ENCODE peak calls at places on chromosomes 3 and 15, in ten cellular contexts. O, K, H, T, X, Q, G, N, U and D are unnamed samples.

GRCh38 chr3:141434255-141434654 is 52.6 kb upstream of the RASA2 start:
- DNase-seq in G (no peak), Q (no peak), K (no peak), O (no peak), U (no peak), N (no peak), H (no peak), X (no peak), T (no peak), D (no peak)

GRCh38 chr15:85767785-85768529 is 26.8 kb downstream of the KLHL25 start:
- DNase-seq in K (no peak), N (no peak), G (no peak), O (no peak), T (no peak), U (no peak), H (no peak), Q (no peak), X (no peak), D (no peak)

GRCh38 chr3:128364808-128365360 is 101.8 kb downstream of the DNAJB8 start:
- DNase-seq in K (no peak), Q (no peak), O (no peak), U (no peak), N (no peak), G (no peak), T (no peak), H (no peak), X (no peak), D (no peak)

GRCh38 chr15:39511915-39512260 is 69.0 kb upstream of the THBS1 start:
- DNase-seq in T (peak; percentile 51), N (peak; percentile 29), X (no peak), G (peak; percentile 56), K (no peak), H (no peak), O (no peak), U (peak; percentile 51), Q (peak; percentile 57), D (no peak)

GRCh38 chr15:78461171-78461881 is 23.3 kb downstream of the IREB2 start:
- DNase-seq in X (peak; percentile 15), O (no peak), N (no peak), U (no peak), H (peak; percentile 57), T (peak; percentile 13), Q (peak; percentile 38), G (no peak), K (no peak), D (peak; percentile 5)

GRCh38 chr3:17088602-17089313 is 204.0 kb downstream of the PLCL2 start:
- DNase-seq in K (no peak), U (no peak), O (no peak), N (no peak), H (peak; percentile 60), Q (no peak), T (no peak), X (peak; percentile 31), G (peak; percentile 20), D (peak; percentile 30)

GRCh38 chr3:126340943-126341754 is 16.1 kb downstream of the KLF15 start:
- DNase-seq in K (no peak), X (no peak), N (no peak), H (peak; percentile 38), Q (no peak), T (no peak), G (no peak), O (no peak), U (no peak), D (no peak)

GRCh38 chr3:15295506-15295905 is 36.9 kb downstream of the SH3BP5 start:
- DNase-seq in K (no peak), U (no peak), O (no peak), X (no peak), T (peak; percentile 59), N (no peak), H (no peak), G (no peak), Q (peak; percentile 65), D (no peak)

GRCh38 chr3:188792788-188793187 is 379.0 kb upstream of the TPRG1 start:
- DNase-seq in U (no peak), G (peak; percentile 45), X (no peak), N (no peak), T (peak; percentile 41), K (peak; percentile 41), H (no peak), Q (peak; percentile 55), O (peak; percentile 44), D (no peak)

GRCh38 chr15:66387176-66388056 is 704 bp downstream of the MAP2K1 start:
- DNase-seq in K (peak; percentile 61), T (peak; percentile 76), G (peak; percentile 80), X (peak; percentile 55), O (peak; percentile 73), Q (peak; percentile 85), H (peak; percentile 73), N (peak; percentile 77), U (peak; percentile 66), D (no peak)

GRCh38 chr15:85296615-85297402 is 83.6 kb upstream of the AKAP13 start:
- DNase-seq in T (peak; percentile 82), N (peak; percentile 65), H (peak; percentile 79), G (peak; percentile 52), K (peak; percentile 56), U (peak; percentile 83), X (peak; percentile 59), Q (peak; percentile 81), O (peak; percentile 79), D (peak; percentile 70)

GRCh38 chr3:97301114-97301513 is 463.4 kb upstream of the ARL6 start:
- DNase-seq in X (no peak), Q (no peak), G (no peak), O (no peak), H (no peak), K (no peak), T (no peak), N (no peak), U (no peak), D (no peak)

GRCh38 chr3:126376464-126376863 is 18.2 kb upstream of the CFAP100 start:
- DNase-seq in T (no peak), H (no peak), Q (no peak), N (no peak), O (no peak), G (no peak), U (no peak), X (no peak), K (no peak), D (no peak)

GRCh38 chr15:101406014-101406413 is 83.5 kb downstream of the PCSK6 start:
- DNase-seq in O (peak; percentile 4), X (no peak), T (no peak), N (no peak), K (no peak), Q (no peak), H (no peak), U (no peak), G (no peak), D (no peak)

GRCh38 chr3:85867072-85867471 is 908.3 kb downstream of the CADM2 start:
- DNase-seq in X (no peak), U (no peak), K (no peak), O (no peak), T (no peak), H (no peak), Q (no peak), G (no peak), N (no peak), D (no peak)

GRCh38 chr3:49673715-49674490 is at the start of gene APEH:
- DNase-seq in X (peak; percentile 91), H (peak; percentile 97), K (peak; percentile 98), T (peak; percentile 98), G (peak; percentile 99), U (peak; percentile 98), N (peak; percentile 99), Q (peak; percentile 99), O (peak; percentile 99), D (peak; percentile 98)

GRCh38 chr15:90337256-90337655 is 14.8 kb upstream of the ZNF774 start:
- DNase-seq in G (no peak), O (no peak), T (no peak), H (no peak), K (no peak), X (no peak), Q (no peak), U (peak; percentile 51), N (no peak), D (no peak)

GRCh38 chr3:171526869-171527268 is 66.7 kb upstream of the TNIK start:
- DNase-seq in X (no peak), K (no peak), Q (peak; percentile 94), H (no peak), O (no peak), N (peak; percentile 22), G (no peak), T (peak; percentile 43), U (no peak), D (no peak)

GRCh38 chr3:66507631-66508260 is 6.9 kb upstream of the LRIG1 start:
- DNase-seq in T (no peak), Q (no peak), H (no peak), U (no peak), N (no peak), X (no peak), K (no peak), G (peak; percentile 59), O (no peak), D (no peak)

GRCh38 chr3:100516843-100517242 is 24.4 kb downstream of the TMEM45A start:
- DNase-seq in X (no peak), N (peak; percentile 33), Q (peak; percentile 63), H (no peak), K (no peak), T (peak; percentile 63), G (no peak), U (no peak), O (no peak), D (no peak)